ENCODE peak calls at places on chromosomes 12 and 14, in eight cellular contexts. G is HFF-Myc; X is bronchial epithelial cell; T is NCI-H82; Z is mesenchymal stem cell; H is NCI-H2081; K is effector CD4-positive, alpha-beta T cell; R is foreskin fibroblast. W is an unnamed sample.

GRCh38 chr12:102722147-102722546 is 194.9 kb downstream of the PAH start:
- DNase-seq in G (no peak), X (no peak), T (no peak), Z (no peak), H (no peak), K (no peak), R (no peak), W (no peak)

GRCh38 chr12:19994970-19995369 is 373.4 kb upstream of the PDE3A start:
- DNase-seq in G (no peak), X (no peak), T (no peak), Z (no peak), H (no peak), K (no peak), R (no peak), W (no peak)

GRCh38 chr12:124847675-124848074 is 16.0 kb downstream of the SCARB1 start:
- DNase-seq in G (no peak), X (no peak), T (no peak), Z (no peak), H (no peak), K (no peak), R (peak), W (no peak)

GRCh38 chr12:26846419-26846818 is 13.4 kb upstream of the ITPR2 start:
- DNase-seq in G (no peak), X (no peak), T (no peak), Z (no peak), H (no peak), K (no peak), R (no peak), W (no peak)

GRCh38 chr12:53200458-53201169 is 6.4 kb downstream of the ITGB7 start:
- DNase-seq in G (no peak), X (no peak), T (no peak), Z (no peak), H (no peak), K (no peak), R (peak), W (no peak)

GRCh38 chr12:6957151-6957701 is 6.1 kb downstream of the PTPN6 start:
- DNase-seq in G (no peak), X (no peak), T (no peak), Z (no peak), H (no peak), K (no peak), R (no peak), W (no peak)

GRCh38 chr12:91836696-91837095 is 308.9 kb downstream of the BTG1 start:
- DNase-seq in G (no peak), X (no peak), T (no peak), Z (no peak), H (no peak), K (no peak), R (no peak), W (no peak)

GRCh38 chr12:28645436-28645835 is 455.2 kb downstream of the CCDC91 start:
- DNase-seq in G (no peak), X (no peak), T (no peak), Z (no peak), H (no peak), K (no peak), R (no peak), W (no peak)

GRCh38 chr12:126780343-126780742 is 1486.6 kb upstream of the TMEM132C start:
- DNase-seq in G (no peak), X (no peak), T (no peak), Z (no peak), H (no peak), K (no peak), R (no peak), W (no peak)

GRCh38 chr12:111410229-111411186 is 4.8 kb downstream of the SH2B3 start:
- DNase-seq in G (no peak), X (no peak), T (no peak), Z (peak), H (no peak), K (no peak), R (peak), W (no peak)

GRCh38 chr12:109961201-109961600 is 35.0 kb downstream of the GIT2 start:
- DNase-seq in G (no peak), X (no peak), T (no peak), Z (no peak), H (no peak), K (no peak), R (no peak), W (no peak)

GRCh38 chr12:120168337-120168736 is 26.2 kb downstream of the GCN1 start:
- DNase-seq in G (no peak), X (no peak), T (no peak), Z (no peak), H (no peak), K (no peak), R (no peak), W (no peak)

GRCh38 chr12:47328831-47329545 is 249.2 kb upstream of the AMIGO2 start:
- DNase-seq in G (no peak), X (peak), T (no peak), Z (no peak), H (no peak), K (no peak), R (no peak), W (no peak)

GRCh38 chr12:46370792-46371717 is 1.5 kb downstream of the SLC38A2 start:
- DNase-seq in G (no peak), X (no peak), T (peak), Z (peak), H (peak), K (peak), R (peak), W (peak)

GRCh38 chr12:42372154-42372791 is 46.3 kb downstream of the PPHLN1 start:
- DNase-seq in G (peak), X (peak), T (peak), Z (peak), H (peak), K (peak), R (peak), W (peak)

GRCh38 chr12:120720234-120720968 is 5.2 kb upstream of the ACADS start:
- DNase-seq in G (no peak), X (peak), T (peak), Z (peak), H (no peak), K (no peak), R (peak), W (no peak)

GRCh38 chr14:67240168-67240932 is 885 bp upstream of the PALS1 start:
- DNase-seq in G (no peak), X (no peak), T (peak), Z (no peak), H (peak), K (peak), R (peak), W (peak)

GRCh38 chr12:61232040-61232439 is 1028.2 kb upstream of the USP15 start:
- DNase-seq in G (no peak), X (no peak), T (no peak), Z (no peak), H (no peak), K (no peak), R (no peak), W (no peak)

GRCh38 chr12:115599251-115599811 is 678.2 kb downstream of the MED13L start:
- DNase-seq in G (no peak), X (no peak), T (peak), Z (peak), H (no peak), K (no peak), R (peak), W (no peak)

GRCh38 chr14:105176513-105176912 is 4.6 kb downstream of the NUDT14 start:
- DNase-seq in G (no peak), X (no peak), T (no peak), Z (no peak), H (peak), K (no peak), R (no peak), W (no peak)

GRCh38 chr14:85409496-85410210 is 120.3 kb upstream of the FLRT2 start:
- DNase-seq in G (no peak), X (peak), T (no peak), Z (peak), H (no peak), K (no peak), R (no peak), W (no peak)

GRCh38 chr14:89736866-89737265 is 217.7 kb downstream of the EFCAB11 start:
- DNase-seq in G (no peak), X (peak), T (no peak), Z (no peak), H (no peak), K (no peak), R (peak), W (no peak)

GRCh38 chr12:6914246-6914947 is at the start of gene ENO2:
- DNase-seq in G (no peak), X (peak), T (peak), Z (peak), H (peak), K (peak), R (peak), W (no peak)

GRCh38 chr12:48965447-48965846 is 6.1 kb downstream of the WNT10B start:
- DNase-seq in G (no peak), X (no peak), T (peak), Z (peak), H (no peak), K (no peak), R (peak), W (no peak)

GRCh38 chr12:106903241-106903950 is 52.3 kb upstream of the TMEM263 start:
- DNase-seq in G (no peak), X (peak), T (peak), Z (peak), H (peak), K (peak), R (peak), W (peak)

GRCh38 chr12:19800884-19801283 is 361.6 kb downstream of the AEBP2 start:
- DNase-seq in G (no peak), X (no peak), T (no peak), Z (peak), H (no peak), K (no peak), R (no peak), W (no peak)

GRCh38 chr14:24159777-24160498 is 1.1 kb upstream of the IRF9 start:
- DNase-seq in G (no peak), X (no peak), T (no peak), Z (no peak), H (no peak), K (no peak), R (no peak), W (no peak)

GRCh38 chr12:41122894-41123293 is 65.2 kb upstream of the PDZRN4 start:
- DNase-seq in G (no peak), X (no peak), T (no peak), Z (no peak), H (no peak), K (no peak), R (no peak), W (no peak)

GRCh38 chr12:28023156-28023887 is 50.8 kb upstream of the PTHLH start:
- DNase-seq in G (peak), X (peak), T (no peak), Z (peak), H (no peak), K (no peak), R (peak), W (no peak)

GRCh38 chr12:95051241-95051640 is 22.2 kb downstream of the NR2C1 start:
- DNase-seq in G (no peak), X (no peak), T (no peak), Z (no peak), H (no peak), K (no peak), R (no peak), W (no peak)